ENCODE peak calls at places on chromosomes 6 and 20, in four cellular contexts. S, G, V and B are unnamed samples.

GRCh38 chr20:32752458-32753250 is 9.4 kb upstream of the COMMD7 start:
- DNase-seq in S (peak), G (no peak), V (peak), B (no peak)

GRCh38 chr20:17202668-17203067 is 24.2 kb upstream of the PCSK2 start:
- DNase-seq in S (no peak), G (no peak), V (no peak), B (no peak)

GRCh38 chr20:16286601-16287000 is 286.6 kb downstream of the KIF16B start:
- DNase-seq in G (no peak), V (no peak), S (no peak), B (no peak)

GRCh38 chr6:79610301-79611009 is 20.7 kb upstream of the SH3BGRL2 start:
- DNase-seq in G (no peak), V (no peak), S (no peak), B (no peak)

GRCh38 chr6:133156689-133157088 is 84.5 kb upstream of the EYA4 start:
- DNase-seq in S (no peak), G (no peak), V (no peak), B (no peak)

GRCh38 chr6:42224222-42225042 is 6.8 kb upstream of the MRPS10 start:
- DNase-seq in V (peak), G (no peak), S (peak), B (no peak)

GRCh38 chr6:30724906-30725667 is 4.9 kb downstream of the TUBB start:
- DNase-seq in S (no peak), V (no peak), G (no peak), B (no peak)

GRCh38 chr6:160348209-160348551 is at the start of gene SLC22A3:
- DNase-seq in G (no peak), V (no peak), S (no peak), B (no peak)

GRCh38 chr20:11790047-11790446 is 127.6 kb upstream of the BTBD3 start:
- DNase-seq in S (no peak), G (no peak), V (no peak), B (no peak)

GRCh38 chr6:33277663-33278391 is 904 bp downstream of the B3GALT4 start:
- DNase-seq in V (peak), G (no peak), S (peak), B (no peak)

GRCh38 chr6:154496191-154496590 is 14.3 kb downstream of the CNKSR3 start:
- DNase-seq in G (no peak), V (no peak), S (no peak), B (no peak)

GRCh38 chr6:116387374-116387773 is 16.6 kb downstream of the DSE start:
- DNase-seq in S (peak), G (no peak), V (peak), B (no peak)

GRCh38 chr6:159762681-159763293 is 942 bp downstream of the ACAT2 start:
- DNase-seq in S (no peak), G (no peak), V (no peak), B (peak)

GRCh38 chr6:32151131-32151884 is 431 bp downstream of the PRRT1 start:
- DNase-seq in S (no peak), G (no peak), V (no peak), B (no peak)

GRCh38 chr20:2700913-2701620 is 8.5 kb downstream of the EBF4 start:
- DNase-seq in V (no peak), G (no peak), S (no peak), B (no peak)

GRCh38 chr20:5569021-5569420 is 181.2 kb upstream of the SHLD1 start:
- DNase-seq in S (no peak), V (peak), G (no peak), B (peak)

GRCh38 chr6:122775975-122776374 is 3.5 kb upstream of the FABP7 start:
- DNase-seq in V (no peak), G (no peak), S (no peak), B (no peak)

GRCh38 chr6:152368761-152369624 is 268.2 kb downstream of the SYNE1 start:
- DNase-seq in G (no peak), V (no peak), S (no peak), B (no peak)

GRCh38 chr6:110513001-110513400 is 36.6 kb upstream of the SLC22A16 start:
- DNase-seq in S (no peak), V (no peak), G (no peak), B (no peak)

GRCh38 chr6:72561629-72562028 is 60.2 kb upstream of the KCNQ5 start:
- DNase-seq in S (peak), V (no peak), G (no peak), B (no peak)

GRCh38 chr6:89610149-89610642 is 28.4 kb downstream of the LYRM2 start:
- DNase-seq in G (peak), V (peak), S (no peak), B (peak)

GRCh38 chr20:33188421-33188820 is 20.5 kb downstream of the BPIFA2 start:
- DNase-seq in S (no peak), G (no peak), V (no peak), B (no peak)

GRCh38 chr6:108945686-108946158 is 97.5 kb downstream of the ARMC2 start:
- DNase-seq in G (no peak), S (no peak), V (peak), B (no peak)

GRCh38 chr6:116215414-116215813 is 38.5 kb downstream of the TSPYL4 start:
- DNase-seq in S (peak), G (no peak), V (peak), B (no peak)

GRCh38 chr20:47356220-47356525 is 326 bp downstream of the ZMYND8 start:
- DNase-seq in V (no peak), S (no peak), G (no peak), B (no peak)

GRCh38 chr6:88480822-88481221 is 314.7 kb upstream of the CNR1 start:
- DNase-seq in S (no peak), V (no peak), G (no peak), B (no peak)

GRCh38 chr6:150142304-150142656 is 564 bp upstream of the PPP1R14C start:
- DNase-seq in S (peak), G (no peak), V (peak), B (no peak)